ENCODE peak calls at places on chromosomes 11 and 22, in seven cellular contexts. One of them, this sample, is unnamed.
A peak's percentile ranks its signal among the peaks of the same experiment; 100 is the strongest.

GRCh38 chr11:118201966-118202365 is 22.8 kb downstream of the JAML start:
- ATAC-seq in activated CD8-positive, alpha-beta memory T cell treated with anti-CD3 and anti-CD28 coated beads, Interleukin-2, amount 10 ng/mL, durations not matched to agents 7 days and 5 days: peak; percentile 25
- ATAC-seq in mucosa of descending colon: no peak
- ATAC-seq in activated naive CD8-positive, alpha-beta T cell treated with anti-CD3 and anti-CD28 coated beads, Interleukin-2, amount 50 U/mL, for 24 hours: no peak
- ATAC-seq in activated CD8-positive, alpha-beta T cell treated with anti-CD3 and anti-CD28 coated beads for 36 hours: no peak
- ATAC-seq in activated T-cell treated with anti-CD3 and anti-CD28 coated beads, Interleukin-2, amount 50 U/mL, for 4 hours: no peak
- ATAC-seq in left lobe of liver: peak; percentile 54
- ATAC-seq in this sample: no peak

GRCh38 chr11:69249086-69249640 is 44.8 kb upstream of the MYEOV start:
- ATAC-seq in mucosa of descending colon: no peak
- ATAC-seq in activated CD8-positive, alpha-beta memory T cell treated with anti-CD3 and anti-CD28 coated beads, Interleukin-2, amount 10 ng/mL, durations not matched to agents 7 days and 5 days: no peak
- ATAC-seq in activated T-cell treated with anti-CD3 and anti-CD28 coated beads, Interleukin-2, amount 50 U/mL, for 4 hours: no peak
- ATAC-seq in left lobe of liver: no peak
- ATAC-seq in activated naive CD8-positive, alpha-beta T cell treated with anti-CD3 and anti-CD28 coated beads, Interleukin-2, amount 50 U/mL, for 24 hours: no peak
- ATAC-seq in activated CD8-positive, alpha-beta T cell treated with anti-CD3 and anti-CD28 coated beads for 36 hours: no peak
- ATAC-seq in this sample: no peak

GRCh38 chr11:14323118-14323676 is 35.8 kb downstream of the RRAS2 start:
- ATAC-seq in activated naive CD8-positive, alpha-beta T cell treated with anti-CD3 and anti-CD28 coated beads, Interleukin-2, amount 50 U/mL, for 24 hours: no peak
- ATAC-seq in activated CD8-positive, alpha-beta memory T cell treated with anti-CD3 and anti-CD28 coated beads, Interleukin-2, amount 10 ng/mL, durations not matched to agents 7 days and 5 days: no peak
- ATAC-seq in activated T-cell treated with anti-CD3 and anti-CD28 coated beads, Interleukin-2, amount 50 U/mL, for 4 hours: no peak
- ATAC-seq in activated CD8-positive, alpha-beta T cell treated with anti-CD3 and anti-CD28 coated beads for 36 hours: no peak
- ATAC-seq in left lobe of liver: no peak
- ATAC-seq in mucosa of descending colon: no peak
- ATAC-seq in this sample: no peak

GRCh38 chr11:2482745-2483144 is 37.9 kb downstream of the KCNQ1 start:
- ATAC-seq in activated CD8-positive, alpha-beta T cell treated with anti-CD3 and anti-CD28 coated beads for 36 hours: no peak
- ATAC-seq in activated T-cell treated with anti-CD3 and anti-CD28 coated beads, Interleukin-2, amount 50 U/mL, for 4 hours: no peak
- ATAC-seq in activated naive CD8-positive, alpha-beta T cell treated with anti-CD3 and anti-CD28 coated beads, Interleukin-2, amount 50 U/mL, for 24 hours: no peak
- ATAC-seq in activated CD8-positive, alpha-beta memory T cell treated with anti-CD3 and anti-CD28 coated beads, Interleukin-2, amount 10 ng/mL, durations not matched to agents 7 days and 5 days: no peak
- ATAC-seq in left lobe of liver: no peak
- ATAC-seq in mucosa of descending colon: no peak
- ATAC-seq in this sample: no peak

GRCh38 chr11:121246021-121246768 is 46.4 kb upstream of the SC5D start:
- ATAC-seq in activated naive CD8-positive, alpha-beta T cell treated with anti-CD3 and anti-CD28 coated beads, Interleukin-2, amount 50 U/mL, for 24 hours: no peak
- ATAC-seq in activated CD8-positive, alpha-beta memory T cell treated with anti-CD3 and anti-CD28 coated beads, Interleukin-2, amount 10 ng/mL, durations not matched to agents 7 days and 5 days: no peak
- ATAC-seq in activated T-cell treated with anti-CD3 and anti-CD28 coated beads, Interleukin-2, amount 50 U/mL, for 4 hours: no peak
- ATAC-seq in mucosa of descending colon: peak; percentile 8
- ATAC-seq in left lobe of liver: no peak
- ATAC-seq in activated CD8-positive, alpha-beta T cell treated with anti-CD3 and anti-CD28 coated beads for 36 hours: no peak
- ATAC-seq in this sample: no peak

GRCh38 chr11:69027704-69028372 is 14.8 kb upstream of the MRGPRF start:
- ATAC-seq in activated naive CD8-positive, alpha-beta T cell treated with anti-CD3 and anti-CD28 coated beads, Interleukin-2, amount 50 U/mL, for 24 hours: no peak
- ATAC-seq in left lobe of liver: peak; percentile 96
- ATAC-seq in mucosa of descending colon: no peak
- ATAC-seq in activated CD8-positive, alpha-beta T cell treated with anti-CD3 and anti-CD28 coated beads for 36 hours: no peak
- ATAC-seq in activated T-cell treated with anti-CD3 and anti-CD28 coated beads, Interleukin-2, amount 50 U/mL, for 4 hours: no peak
- ATAC-seq in activated CD8-positive, alpha-beta memory T cell treated with anti-CD3 and anti-CD28 coated beads, Interleukin-2, amount 10 ng/mL, durations not matched to agents 7 days and 5 days: no peak
- ATAC-seq in this sample: no peak

GRCh38 chr11:92070026-92070889 is 154.4 kb upstream of the FAT3 start:
- ATAC-seq in left lobe of liver: peak; percentile 53
- ATAC-seq in activated naive CD8-positive, alpha-beta T cell treated with anti-CD3 and anti-CD28 coated beads, Interleukin-2, amount 50 U/mL, for 24 hours: no peak
- ATAC-seq in activated CD8-positive, alpha-beta memory T cell treated with anti-CD3 and anti-CD28 coated beads, Interleukin-2, amount 10 ng/mL, durations not matched to agents 7 days and 5 days: no peak
- ATAC-seq in mucosa of descending colon: no peak
- ATAC-seq in activated CD8-positive, alpha-beta T cell treated with anti-CD3 and anti-CD28 coated beads for 36 hours: no peak
- ATAC-seq in activated T-cell treated with anti-CD3 and anti-CD28 coated beads, Interleukin-2, amount 50 U/mL, for 4 hours: no peak
- ATAC-seq in this sample: no peak

GRCh38 chr11:118851970-118852369 is 31.7 kb upstream of the CXCR5 start:
- ATAC-seq in mucosa of descending colon: peak; percentile 48
- ATAC-seq in activated CD8-positive, alpha-beta memory T cell treated with anti-CD3 and anti-CD28 coated beads, Interleukin-2, amount 10 ng/mL, durations not matched to agents 7 days and 5 days: no peak
- ATAC-seq in activated CD8-positive, alpha-beta T cell treated with anti-CD3 and anti-CD28 coated beads for 36 hours: no peak
- ATAC-seq in activated naive CD8-positive, alpha-beta T cell treated with anti-CD3 and anti-CD28 coated beads, Interleukin-2, amount 50 U/mL, for 24 hours: no peak
- ATAC-seq in left lobe of liver: no peak
- ATAC-seq in activated T-cell treated with anti-CD3 and anti-CD28 coated beads, Interleukin-2, amount 50 U/mL, for 4 hours: no peak
- ATAC-seq in this sample: no peak

GRCh38 chr11:36000616-36001190 is 56.8 kb downstream of the LDLRAD3 start:
- ATAC-seq in activated CD8-positive, alpha-beta memory T cell treated with anti-CD3 and anti-CD28 coated beads, Interleukin-2, amount 10 ng/mL, durations not matched to agents 7 days and 5 days: no peak
- ATAC-seq in activated T-cell treated with anti-CD3 and anti-CD28 coated beads, Interleukin-2, amount 50 U/mL, for 4 hours: no peak
- ATAC-seq in mucosa of descending colon: no peak
- ATAC-seq in activated CD8-positive, alpha-beta T cell treated with anti-CD3 and anti-CD28 coated beads for 36 hours: no peak
- ATAC-seq in activated naive CD8-positive, alpha-beta T cell treated with anti-CD3 and anti-CD28 coated beads, Interleukin-2, amount 50 U/mL, for 24 hours: no peak
- ATAC-seq in left lobe of liver: no peak
- ATAC-seq in this sample: no peak

GRCh38 chr11:74072286-74072685 is 63.4 kb upstream of the UCP3 start:
- ATAC-seq in activated T-cell treated with anti-CD3 and anti-CD28 coated beads, Interleukin-2, amount 50 U/mL, for 4 hours: no peak
- ATAC-seq in activated CD8-positive, alpha-beta memory T cell treated with anti-CD3 and anti-CD28 coated beads, Interleukin-2, amount 10 ng/mL, durations not matched to agents 7 days and 5 days: no peak
- ATAC-seq in activated naive CD8-positive, alpha-beta T cell treated with anti-CD3 and anti-CD28 coated beads, Interleukin-2, amount 50 U/mL, for 24 hours: no peak
- ATAC-seq in left lobe of liver: no peak
- ATAC-seq in mucosa of descending colon: no peak
- ATAC-seq in activated CD8-positive, alpha-beta T cell treated with anti-CD3 and anti-CD28 coated beads for 36 hours: no peak
- ATAC-seq in this sample: peak; percentile 98

GRCh38 chr11:112615238-112615637 is 346.0 kb upstream of the NCAM1 start:
- ATAC-seq in activated naive CD8-positive, alpha-beta T cell treated with anti-CD3 and anti-CD28 coated beads, Interleukin-2, amount 50 U/mL, for 24 hours: no peak
- ATAC-seq in activated T-cell treated with anti-CD3 and anti-CD28 coated beads, Interleukin-2, amount 50 U/mL, for 4 hours: no peak
- ATAC-seq in mucosa of descending colon: no peak
- ATAC-seq in activated CD8-positive, alpha-beta memory T cell treated with anti-CD3 and anti-CD28 coated beads, Interleukin-2, amount 10 ng/mL, durations not matched to agents 7 days and 5 days: no peak
- ATAC-seq in left lobe of liver: no peak
- ATAC-seq in activated CD8-positive, alpha-beta T cell treated with anti-CD3 and anti-CD28 coated beads for 36 hours: no peak
- ATAC-seq in this sample: no peak

GRCh38 chr22:46131151-46131587 is 19.2 kb upstream of the PPARA start:
- ATAC-seq in activated CD8-positive, alpha-beta memory T cell treated with anti-CD3 and anti-CD28 coated beads, Interleukin-2, amount 10 ng/mL, durations not matched to agents 7 days and 5 days: no peak
- ATAC-seq in left lobe of liver: peak; percentile 36
- ATAC-seq in activated CD8-positive, alpha-beta T cell treated with anti-CD3 and anti-CD28 coated beads for 36 hours: no peak
- ATAC-seq in activated T-cell treated with anti-CD3 and anti-CD28 coated beads, Interleukin-2, amount 50 U/mL, for 4 hours: no peak
- ATAC-seq in mucosa of descending colon: no peak
- ATAC-seq in activated naive CD8-positive, alpha-beta T cell treated with anti-CD3 and anti-CD28 coated beads, Interleukin-2, amount 50 U/mL, for 24 hours: no peak
- ATAC-seq in this sample: no peak

GRCh38 chr11:121520243-121521144 is 67.7 kb upstream of the SORL1-AS1 start:
- ATAC-seq in mucosa of descending colon: no peak
- ATAC-seq in activated CD8-positive, alpha-beta memory T cell treated with anti-CD3 and anti-CD28 coated beads, Interleukin-2, amount 10 ng/mL, durations not matched to agents 7 days and 5 days: no peak
- ATAC-seq in activated CD8-positive, alpha-beta T cell treated with anti-CD3 and anti-CD28 coated beads for 36 hours: no peak
- ATAC-seq in activated naive CD8-positive, alpha-beta T cell treated with anti-CD3 and anti-CD28 coated beads, Interleukin-2, amount 50 U/mL, for 24 hours: no peak
- ATAC-seq in left lobe of liver: peak; percentile 58
- ATAC-seq in activated T-cell treated with anti-CD3 and anti-CD28 coated beads, Interleukin-2, amount 50 U/mL, for 4 hours: no peak
- ATAC-seq in this sample: no peak

GRCh38 chr11:77883775-77884174 is 62.8 kb downstream of the AAMDC start:
- ATAC-seq in activated T-cell treated with anti-CD3 and anti-CD28 coated beads, Interleukin-2, amount 50 U/mL, for 4 hours: no peak
- ATAC-seq in activated CD8-positive, alpha-beta memory T cell treated with anti-CD3 and anti-CD28 coated beads, Interleukin-2, amount 10 ng/mL, durations not matched to agents 7 days and 5 days: no peak
- ATAC-seq in mucosa of descending colon: no peak
- ATAC-seq in activated naive CD8-positive, alpha-beta T cell treated with anti-CD3 and anti-CD28 coated beads, Interleukin-2, amount 50 U/mL, for 24 hours: no peak
- ATAC-seq in left lobe of liver: no peak
- ATAC-seq in activated CD8-positive, alpha-beta T cell treated with anti-CD3 and anti-CD28 coated beads for 36 hours: no peak
- ATAC-seq in this sample: no peak

GRCh38 chr11:133927690-133928627 is 28.8 kb downstream of the IGSF9B start:
- ATAC-seq in activated CD8-positive, alpha-beta memory T cell treated with anti-CD3 and anti-CD28 coated beads, Interleukin-2, amount 10 ng/mL, durations not matched to agents 7 days and 5 days: peak; percentile 70
- ATAC-seq in activated naive CD8-positive, alpha-beta T cell treated with anti-CD3 and anti-CD28 coated beads, Interleukin-2, amount 50 U/mL, for 24 hours: peak; percentile 53
- ATAC-seq in left lobe of liver: peak; percentile 94
- ATAC-seq in mucosa of descending colon: peak; percentile 91
- ATAC-seq in activated CD8-positive, alpha-beta T cell treated with anti-CD3 and anti-CD28 coated beads for 36 hours: peak; percentile 44
- ATAC-seq in activated T-cell treated with anti-CD3 and anti-CD28 coated beads, Interleukin-2, amount 50 U/mL, for 4 hours: peak; percentile 48
- ATAC-seq in this sample: peak; percentile 7

GRCh38 chr22:42265321-42265720 is 5.1 kb downstream of the TCF20 start:
- ATAC-seq in left lobe of liver: no peak
- ATAC-seq in mucosa of descending colon: no peak
- ATAC-seq in activated CD8-positive, alpha-beta memory T cell treated with anti-CD3 and anti-CD28 coated beads, Interleukin-2, amount 10 ng/mL, durations not matched to agents 7 days and 5 days: no peak
- ATAC-seq in activated CD8-positive, alpha-beta T cell treated with anti-CD3 and anti-CD28 coated beads for 36 hours: no peak
- ATAC-seq in activated T-cell treated with anti-CD3 and anti-CD28 coated beads, Interleukin-2, amount 50 U/mL, for 4 hours: no peak
- ATAC-seq in activated naive CD8-positive, alpha-beta T cell treated with anti-CD3 and anti-CD28 coated beads, Interleukin-2, amount 50 U/mL, for 24 hours: no peak
- ATAC-seq in this sample: no peak

GRCh38 chr11:34204396-34205279 is 99.2 kb downstream of the NAT10 start:
- ATAC-seq in activated T-cell treated with anti-CD3 and anti-CD28 coated beads, Interleukin-2, amount 50 U/mL, for 4 hours: no peak
- ATAC-seq in activated CD8-positive, alpha-beta memory T cell treated with anti-CD3 and anti-CD28 coated beads, Interleukin-2, amount 10 ng/mL, durations not matched to agents 7 days and 5 days: no peak
- ATAC-seq in activated CD8-positive, alpha-beta T cell treated with anti-CD3 and anti-CD28 coated beads for 36 hours: peak; percentile 30
- ATAC-seq in left lobe of liver: no peak
- ATAC-seq in activated naive CD8-positive, alpha-beta T cell treated with anti-CD3 and anti-CD28 coated beads, Interleukin-2, amount 50 U/mL, for 24 hours: no peak
- ATAC-seq in mucosa of descending colon: peak; percentile 84
- ATAC-seq in this sample: peak; percentile 73

GRCh38 chr11:128405693-128406364 is 181.5 kb downstream of the ETS1 start:
- ATAC-seq in activated T-cell treated with anti-CD3 and anti-CD28 coated beads, Interleukin-2, amount 50 U/mL, for 4 hours: no peak
- ATAC-seq in activated naive CD8-positive, alpha-beta T cell treated with anti-CD3 and anti-CD28 coated beads, Interleukin-2, amount 50 U/mL, for 24 hours: no peak
- ATAC-seq in left lobe of liver: no peak
- ATAC-seq in activated CD8-positive, alpha-beta memory T cell treated with anti-CD3 and anti-CD28 coated beads, Interleukin-2, amount 10 ng/mL, durations not matched to agents 7 days and 5 days: no peak
- ATAC-seq in mucosa of descending colon: peak; percentile 22
- ATAC-seq in activated CD8-positive, alpha-beta T cell treated with anti-CD3 and anti-CD28 coated beads for 36 hours: no peak
- ATAC-seq in this sample: no peak

GRCh38 chr22:19940536-19941364 is 822 bp upstream of the COMT start:
- ATAC-seq in activated naive CD8-positive, alpha-beta T cell treated with anti-CD3 and anti-CD28 coated beads, Interleukin-2, amount 50 U/mL, for 24 hours: no peak
- ATAC-seq in activated T-cell treated with anti-CD3 and anti-CD28 coated beads, Interleukin-2, amount 50 U/mL, for 4 hours: no peak
- ATAC-seq in left lobe of liver: no peak
- ATAC-seq in mucosa of descending colon: peak; percentile 18
- ATAC-seq in activated CD8-positive, alpha-beta memory T cell treated with anti-CD3 and anti-CD28 coated beads, Interleukin-2, amount 10 ng/mL, durations not matched to agents 7 days and 5 days: no peak
- ATAC-seq in activated CD8-positive, alpha-beta T cell treated with anti-CD3 and anti-CD28 coated beads for 36 hours: peak; percentile 3
- ATAC-seq in this sample: no peak

GRCh38 chr22:19733755-19734154 is 10.4 kb downstream of the GP1BB start:
- ATAC-seq in left lobe of liver: no peak
- ATAC-seq in activated naive CD8-positive, alpha-beta T cell treated with anti-CD3 and anti-CD28 coated beads, Interleukin-2, amount 50 U/mL, for 24 hours: no peak
- ATAC-seq in activated CD8-positive, alpha-beta T cell treated with anti-CD3 and anti-CD28 coated beads for 36 hours: no peak
- ATAC-seq in activated T-cell treated with anti-CD3 and anti-CD28 coated beads, Interleukin-2, amount 50 U/mL, for 4 hours: no peak
- ATAC-seq in activated CD8-positive, alpha-beta memory T cell treated with anti-CD3 and anti-CD28 coated beads, Interleukin-2, amount 10 ng/mL, durations not matched to agents 7 days and 5 days: no peak
- ATAC-seq in mucosa of descending colon: no peak
- ATAC-seq in this sample: no peak

GRCh38 chr22:46349238-46349637 is 13.7 kb downstream of the TRMU start:
- ATAC-seq in activated T-cell treated with anti-CD3 and anti-CD28 coated beads, Interleukin-2, amount 50 U/mL, for 4 hours: no peak
- ATAC-seq in activated naive CD8-positive, alpha-beta T cell treated with anti-CD3 and anti-CD28 coated beads, Interleukin-2, amount 50 U/mL, for 24 hours: no peak
- ATAC-seq in left lobe of liver: no peak
- ATAC-seq in mucosa of descending colon: no peak
- ATAC-seq in activated CD8-positive, alpha-beta T cell treated with anti-CD3 and anti-CD28 coated beads for 36 hours: no peak
- ATAC-seq in activated CD8-positive, alpha-beta memory T cell treated with anti-CD3 and anti-CD28 coated beads, Interleukin-2, amount 10 ng/mL, durations not matched to agents 7 days and 5 days: no peak
- ATAC-seq in this sample: no peak

GRCh38 chr11:34328632-34328910 is 29.2 kb downstream of the ABTB2 start:
- ATAC-seq in activated T-cell treated with anti-CD3 and anti-CD28 coated beads, Interleukin-2, amount 50 U/mL, for 4 hours: no peak
- ATAC-seq in activated CD8-positive, alpha-beta T cell treated with anti-CD3 and anti-CD28 coated beads for 36 hours: no peak
- ATAC-seq in mucosa of descending colon: no peak
- ATAC-seq in activated CD8-positive, alpha-beta memory T cell treated with anti-CD3 and anti-CD28 coated beads, Interleukin-2, amount 10 ng/mL, durations not matched to agents 7 days and 5 days: no peak
- ATAC-seq in left lobe of liver: no peak
- ATAC-seq in activated naive CD8-positive, alpha-beta T cell treated with anti-CD3 and anti-CD28 coated beads, Interleukin-2, amount 50 U/mL, for 24 hours: no peak
- ATAC-seq in this sample: no peak

GRCh38 chr22:29917052-29917902 is 34.3 kb downstream of the MTMR3 start:
- ATAC-seq in mucosa of descending colon: no peak
- ATAC-seq in left lobe of liver: peak; percentile 95
- ATAC-seq in activated T-cell treated with anti-CD3 and anti-CD28 coated beads, Interleukin-2, amount 50 U/mL, for 4 hours: no peak
- ATAC-seq in activated CD8-positive, alpha-beta T cell treated with anti-CD3 and anti-CD28 coated beads for 36 hours: no peak
- ATAC-seq in activated naive CD8-positive, alpha-beta T cell treated with anti-CD3 and anti-CD28 coated beads, Interleukin-2, amount 50 U/mL, for 24 hours: no peak
- ATAC-seq in activated CD8-positive, alpha-beta memory T cell treated with anti-CD3 and anti-CD28 coated beads, Interleukin-2, amount 10 ng/mL, durations not matched to agents 7 days and 5 days: no peak
- ATAC-seq in this sample: no peak

GRCh38 chr22:46355369-46355995 is 20.0 kb downstream of the TRMU start:
- ATAC-seq in activated naive CD8-positive, alpha-beta T cell treated with anti-CD3 and anti-CD28 coated beads, Interleukin-2, amount 50 U/mL, for 24 hours: peak; percentile 31
- ATAC-seq in activated CD8-positive, alpha-beta memory T cell treated with anti-CD3 and anti-CD28 coated beads, Interleukin-2, amount 10 ng/mL, durations not matched to agents 7 days and 5 days: peak; percentile 66
- ATAC-seq in mucosa of descending colon: peak; percentile 70
- ATAC-seq in activated T-cell treated with anti-CD3 and anti-CD28 coated beads, Interleukin-2, amount 50 U/mL, for 4 hours: peak; percentile 67
- ATAC-seq in left lobe of liver: peak; percentile 81
- ATAC-seq in activated CD8-positive, alpha-beta T cell treated with anti-CD3 and anti-CD28 coated beads for 36 hours: peak; percentile 67
- ATAC-seq in this sample: peak; percentile 56

GRCh38 chr11:11155962-11156815 is 196.9 kb downstream of the CSNK2A3 start:
- ATAC-seq in activated T-cell treated with anti-CD3 and anti-CD28 coated beads, Interleukin-2, amount 50 U/mL, for 4 hours: peak; percentile 75
- ATAC-seq in mucosa of descending colon: peak; percentile 58
- ATAC-seq in activated CD8-positive, alpha-beta memory T cell treated with anti-CD3 and anti-CD28 coated beads, Interleukin-2, amount 10 ng/mL, durations not matched to agents 7 days and 5 days: peak; percentile 60
- ATAC-seq in activated naive CD8-positive, alpha-beta T cell treated with anti-CD3 and anti-CD28 coated beads, Interleukin-2, amount 50 U/mL, for 24 hours: peak; percentile 31
- ATAC-seq in activated CD8-positive, alpha-beta T cell treated with anti-CD3 and anti-CD28 coated beads for 36 hours: peak; percentile 79
- ATAC-seq in left lobe of liver: no peak
- ATAC-seq in this sample: peak; percentile 79

GRCh38 chr11:116482716-116483115 is 290.1 kb downstream of the BUD13 start:
- ATAC-seq in activated CD8-positive, alpha-beta T cell treated with anti-CD3 and anti-CD28 coated beads for 36 hours: no peak
- ATAC-seq in activated naive CD8-positive, alpha-beta T cell treated with anti-CD3 and anti-CD28 coated beads, Interleukin-2, amount 50 U/mL, for 24 hours: no peak
- ATAC-seq in mucosa of descending colon: peak; percentile 20
- ATAC-seq in activated T-cell treated with anti-CD3 and anti-CD28 coated beads, Interleukin-2, amount 50 U/mL, for 4 hours: no peak
- ATAC-seq in left lobe of liver: no peak
- ATAC-seq in activated CD8-positive, alpha-beta memory T cell treated with anti-CD3 and anti-CD28 coated beads, Interleukin-2, amount 10 ng/mL, durations not matched to agents 7 days and 5 days: no peak
- ATAC-seq in this sample: no peak